ENCODE peak calls at places on chromosome 2, in seven cellular contexts. One of them, this sample, is unnamed.

GRCh38 chr2:232795920-232796319 is 19.6 kb upstream of the KCNJ13 start:
- DNase-seq in IMR-90: peak; percentile 15
- DNase-seq in transverse colon: no peak
- DNase-seq in HCT116: no peak
- DNase-seq in upper lobe of left lung: no peak
- DNase-seq in ovary: no peak
- DNase-seq in stomach: no peak
- DNase-seq in this sample: no peak

GRCh38 chr2:25331686-25332365 is 9.9 kb downstream of the DNMT3A start:
- DNase-seq in IMR-90: peak; percentile 34
- DNase-seq in transverse colon: no peak
- DNase-seq in HCT116: no peak
- DNase-seq in upper lobe of left lung: no peak
- DNase-seq in ovary: no peak
- DNase-seq in stomach: no peak
- DNase-seq in this sample: no peak

GRCh38 chr2:43217228-43218220 is 8.9 kb downstream of the ZFP36L2 start:
- DNase-seq in IMR-90: no peak
- DNase-seq in transverse colon: peak; percentile 54
- DNase-seq in HCT116: no peak
- DNase-seq in upper lobe of left lung: no peak
- DNase-seq in ovary: peak; percentile 39
- DNase-seq in stomach: no peak
- DNase-seq in this sample: no peak

GRCh38 chr2:186980117-186980442 is 131.1 kb upstream of the ZSWIM2 start:
- DNase-seq in IMR-90: no peak
- DNase-seq in transverse colon: no peak
- DNase-seq in HCT116: no peak
- DNase-seq in upper lobe of left lung: no peak
- DNase-seq in ovary: no peak
- DNase-seq in stomach: no peak
- DNase-seq in this sample: no peak

GRCh38 chr2:43199492-43200481 is 26.6 kb downstream of the ZFP36L2 start:
- DNase-seq in IMR-90: peak; percentile 15
- DNase-seq in transverse colon: peak; percentile 25
- DNase-seq in HCT116: no peak
- DNase-seq in upper lobe of left lung: peak; percentile 56
- DNase-seq in ovary: no peak
- DNase-seq in stomach: peak; percentile 66
- DNase-seq in this sample: no peak

GRCh38 chr2:239151201-239152131 is 249.4 kb downstream of the HDAC4 start:
- DNase-seq in IMR-90: no peak
- DNase-seq in transverse colon: peak; percentile 10
- DNase-seq in HCT116: no peak
- DNase-seq in upper lobe of left lung: peak; percentile 18
- DNase-seq in ovary: no peak
- DNase-seq in stomach: peak; percentile 15
- DNase-seq in this sample: peak; percentile 33

GRCh38 chr2:85475801-85476610 is 57.5 kb downstream of the SH2D6 start:
- DNase-seq in IMR-90: no peak
- DNase-seq in transverse colon: no peak
- DNase-seq in HCT116: no peak
- DNase-seq in upper lobe of left lung: no peak
- DNase-seq in ovary: no peak
- DNase-seq in stomach: no peak
- DNase-seq in this sample: no peak

GRCh38 chr2:155377931-155378444 is 679.5 kb downstream of the KCNJ3 start:
- DNase-seq in IMR-90: no peak
- DNase-seq in transverse colon: no peak
- DNase-seq in HCT116: no peak
- DNase-seq in upper lobe of left lung: no peak
- DNase-seq in ovary: no peak
- DNase-seq in stomach: no peak
- DNase-seq in this sample: no peak

GRCh38 chr2:182980652-182981051 is 57.6 kb downstream of the NCKAP1 start:
- DNase-seq in IMR-90: no peak
- DNase-seq in transverse colon: no peak
- DNase-seq in HCT116: no peak
- DNase-seq in upper lobe of left lung: no peak
- DNase-seq in ovary: no peak
- DNase-seq in stomach: no peak
- DNase-seq in this sample: no peak

GRCh38 chr2:134145519-134145918 is 108.4 kb upstream of the MGAT5 start:
- DNase-seq in IMR-90: no peak
- DNase-seq in transverse colon: no peak
- DNase-seq in HCT116: no peak
- DNase-seq in upper lobe of left lung: no peak
- DNase-seq in ovary: no peak
- DNase-seq in stomach: no peak
- DNase-seq in this sample: no peak

GRCh38 chr2:9914384-9915065 is 37.0 kb upstream of the GRHL1 start:
- DNase-seq in IMR-90: peak; percentile 91
- DNase-seq in transverse colon: peak; percentile 17
- DNase-seq in HCT116: peak; percentile 76
- DNase-seq in upper lobe of left lung: no peak
- DNase-seq in ovary: no peak
- DNase-seq in stomach: no peak
- DNase-seq in this sample: no peak

GRCh38 chr2:152263902-152264301 is 71.1 kb upstream of the FMNL2 start:
- DNase-seq in IMR-90: no peak
- DNase-seq in transverse colon: no peak
- DNase-seq in HCT116: no peak
- DNase-seq in upper lobe of left lung: no peak
- DNase-seq in ovary: no peak
- DNase-seq in stomach: no peak
- DNase-seq in this sample: no peak

GRCh38 chr2:96916156-96917007 is 46.5 kb upstream of the SEMA4C start:
- DNase-seq in IMR-90: no peak
- DNase-seq in transverse colon: no peak
- DNase-seq in HCT116: no peak
- DNase-seq in upper lobe of left lung: no peak
- DNase-seq in ovary: no peak
- DNase-seq in stomach: no peak
- DNase-seq in this sample: no peak

GRCh38 chr2:223930002-223930976 is 14.8 kb downstream of the WDFY1 start:
- DNase-seq in IMR-90: peak; percentile 76
- DNase-seq in transverse colon: peak; percentile 33
- DNase-seq in HCT116: no peak
- DNase-seq in upper lobe of left lung: peak; percentile 72
- DNase-seq in ovary: no peak
- DNase-seq in stomach: peak; percentile 37
- DNase-seq in this sample: peak; percentile 51

GRCh38 chr2:100260712-100261620 is 61.3 kb downstream of the LONRF2 start:
- DNase-seq in IMR-90: peak; percentile 85
- DNase-seq in transverse colon: peak; percentile 48
- DNase-seq in HCT116: peak; percentile 36
- DNase-seq in upper lobe of left lung: peak; percentile 41
- DNase-seq in ovary: peak; percentile 74
- DNase-seq in stomach: peak; percentile 60
- DNase-seq in this sample: peak; percentile 70

GRCh38 chr2:188765522-188765921 is 208.7 kb upstream of the COL3A1 start:
- DNase-seq in IMR-90: peak; percentile 12
- DNase-seq in transverse colon: no peak
- DNase-seq in HCT116: peak; percentile 41
- DNase-seq in upper lobe of left lung: no peak
- DNase-seq in ovary: no peak
- DNase-seq in stomach: no peak
- DNase-seq in this sample: no peak

GRCh38 chr2:119196301-119197124 is 27.1 kb upstream of the STEAP3 start:
- DNase-seq in IMR-90: no peak
- DNase-seq in transverse colon: no peak
- DNase-seq in HCT116: no peak
- DNase-seq in upper lobe of left lung: no peak
- DNase-seq in ovary: no peak
- DNase-seq in stomach: no peak
- DNase-seq in this sample: no peak

GRCh38 chr2:110677080-110677479 is 783 bp downstream of the BUB1 start:
- DNase-seq in IMR-90: no peak
- DNase-seq in transverse colon: no peak
- DNase-seq in HCT116: no peak
- DNase-seq in upper lobe of left lung: no peak
- DNase-seq in ovary: no peak
- DNase-seq in stomach: no peak
- DNase-seq in this sample: no peak

GRCh38 chr2:37561615-37562569 is 109.5 kb downstream of the CDC42EP3 start:
- DNase-seq in IMR-90: peak; percentile 94
- DNase-seq in transverse colon: no peak
- DNase-seq in HCT116: peak; percentile 93
- DNase-seq in upper lobe of left lung: no peak
- DNase-seq in ovary: peak; percentile 13
- DNase-seq in stomach: no peak
- DNase-seq in this sample: no peak

GRCh38 chr2:71154798-71155197 is 24.4 kb downstream of the MPHOSPH10 start:
- DNase-seq in IMR-90: no peak
- DNase-seq in transverse colon: peak; percentile 12
- DNase-seq in HCT116: peak; percentile 31
- DNase-seq in upper lobe of left lung: no peak
- DNase-seq in ovary: no peak
- DNase-seq in stomach: no peak
- DNase-seq in this sample: no peak
- TF ChIP-seq CTCF in IMR-90: no peak
- TF ChIP-seq CTCF in transverse colon: no peak
- TF ChIP-seq CTCF in HCT116: peak; percentile 34
- TF ChIP-seq CTCF in upper lobe of left lung: no peak
- TF ChIP-seq CTCF in ovary: no peak
- TF ChIP-seq CTCF in stomach: no peak
- TF ChIP-seq CTCF in this sample: no peak

DNA sequence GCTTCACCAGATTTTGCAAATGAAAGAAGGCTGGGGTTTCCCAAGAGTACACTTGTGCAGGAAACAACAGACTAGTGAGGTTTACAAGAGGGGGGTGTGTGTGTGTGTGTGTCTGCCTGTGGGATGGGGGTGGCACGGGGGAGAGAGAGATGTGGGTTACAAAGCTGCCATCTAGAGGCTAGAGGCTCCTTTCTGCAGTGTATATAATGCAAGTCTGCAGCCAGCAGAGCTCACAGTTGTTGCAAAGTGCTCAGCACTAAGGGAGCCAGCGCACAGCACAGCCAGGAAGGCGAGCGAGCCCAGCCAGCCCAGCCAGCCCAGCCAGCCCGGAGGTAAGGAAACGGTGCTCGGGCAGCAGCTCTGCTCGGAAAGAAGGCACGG is at the start of gene ACKR3:
- DNase-seq in IMR-90: peak; percentile 24
- DNase-seq in transverse colon: peak; percentile 66
- DNase-seq in HCT116: peak; percentile 21
- DNase-seq in upper lobe of left lung: peak; percentile 78
- DNase-seq in ovary: peak; percentile 56
- DNase-seq in stomach: peak; percentile 76
- DNase-seq in this sample: no peak
- TF ChIP-seq POLR2A in IMR-90: no peak
- TF ChIP-seq POLR2A in transverse colon: peak; percentile 77
- TF ChIP-seq POLR2A in HCT116: no peak
- TF ChIP-seq POLR2A in upper lobe of left lung: no peak
- TF ChIP-seq POLR2A in ovary: no peak
- TF ChIP-seq POLR2A in stomach: no peak
- TF ChIP-seq POLR2A in this sample: no peak

DNA sequence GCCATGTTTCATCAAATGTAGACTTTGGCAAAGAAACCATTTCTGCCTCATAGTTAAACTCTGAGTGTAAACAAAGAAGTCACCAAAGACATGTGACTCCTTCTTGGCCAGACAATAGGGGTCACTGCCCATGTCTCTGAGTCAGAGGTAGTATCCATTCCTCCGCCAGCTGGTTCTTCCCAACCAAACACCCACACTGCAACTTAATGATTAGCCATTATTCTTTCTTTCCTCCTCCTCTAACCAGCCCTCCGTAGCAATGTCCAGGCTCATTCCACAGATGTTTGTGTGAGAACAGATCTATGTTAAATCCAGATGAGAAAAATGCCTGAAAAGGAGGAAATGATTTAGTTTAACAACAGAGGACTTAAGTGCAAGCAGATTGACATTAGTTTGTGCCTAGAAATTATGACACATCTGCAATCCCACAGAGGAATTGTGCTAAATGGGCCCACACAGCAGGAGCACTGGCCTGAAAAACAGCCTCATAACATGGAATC is 127.9 kb upstream of the SH3BP4 start:
- DNase-seq in IMR-90: peak; percentile 98
- DNase-seq in transverse colon: no peak
- DNase-seq in HCT116: no peak
- DNase-seq in upper lobe of left lung: no peak
- DNase-seq in ovary: peak; percentile 40
- DNase-seq in stomach: no peak
- DNase-seq in this sample: no peak
- H3K27ac ChIP-seq in IMR-90: peak overlapping the region; percentile 95
- H3K27ac ChIP-seq in transverse colon: peak overlapping the region; percentile 2
- H3K27ac ChIP-seq in HCT116: no peak overlapping the region
- H3K27ac ChIP-seq in upper lobe of left lung: no peak overlapping the region
- H3K27ac ChIP-seq in ovary: no peak overlapping the region
- H3K27ac ChIP-seq in stomach: no peak overlapping the region
- H3K27ac ChIP-seq in this sample: peak overlapping the region; percentile 40

GRCh38 chr2:64563436-64563938 is 39.4 kb downstream of the AFTPH start:
- DNase-seq in IMR-90: no peak
- DNase-seq in transverse colon: no peak
- DNase-seq in HCT116: no peak
- DNase-seq in upper lobe of left lung: no peak
- DNase-seq in ovary: no peak
- DNase-seq in stomach: no peak
- DNase-seq in this sample: no peak

GRCh38 chr2:64558682-64559081 is 34.6 kb downstream of the AFTPH start:
- DNase-seq in IMR-90: no peak
- DNase-seq in transverse colon: no peak
- DNase-seq in HCT116: no peak
- DNase-seq in upper lobe of left lung: no peak
- DNase-seq in ovary: no peak
- DNase-seq in stomach: no peak
- DNase-seq in this sample: no peak

GRCh38 chr2:64565949-64566705 is 42.0 kb downstream of the AFTPH start:
- DNase-seq in IMR-90: no peak
- DNase-seq in transverse colon: no peak
- DNase-seq in HCT116: no peak
- DNase-seq in upper lobe of left lung: no peak
- DNase-seq in ovary: no peak
- DNase-seq in stomach: no peak
- DNase-seq in this sample: no peak

GRCh38 chr2:64565358-64565757 is 41.2 kb downstream of the AFTPH start:
- DNase-seq in IMR-90: no peak
- DNase-seq in transverse colon: no peak
- DNase-seq in HCT116: no peak
- DNase-seq in upper lobe of left lung: no peak
- DNase-seq in ovary: no peak
- DNase-seq in stomach: no peak
- DNase-seq in this sample: no peak

DNA sequence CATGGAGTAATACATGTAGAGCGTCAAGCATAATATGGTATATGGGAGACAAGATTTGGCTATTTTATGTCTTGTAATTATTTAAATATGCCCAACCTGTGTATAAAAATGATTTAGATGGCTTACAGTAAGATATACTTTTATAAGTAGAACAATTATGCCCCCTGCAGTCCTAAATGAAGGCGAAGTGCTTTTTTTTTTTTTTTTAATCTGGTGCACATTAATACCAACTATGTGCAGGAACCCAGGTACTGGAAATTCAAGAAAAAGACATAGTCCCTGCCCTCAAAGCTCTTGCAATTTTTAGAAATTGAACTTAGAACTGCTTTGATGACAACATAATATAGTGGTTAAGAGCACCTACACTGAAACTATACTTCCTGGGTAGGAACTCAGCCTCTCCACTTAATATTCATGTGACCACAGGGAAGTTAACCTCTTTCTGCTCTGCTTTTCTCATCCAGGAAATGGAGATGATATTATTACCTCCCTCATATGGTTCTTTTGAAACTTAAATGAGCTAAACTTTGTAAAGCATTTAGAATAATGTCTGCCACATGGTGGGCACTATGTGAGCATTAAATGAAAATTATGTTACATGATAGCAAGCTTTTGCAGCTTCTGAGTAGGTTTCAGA is 38.1 kb downstream of the AFTPH start:
- DNase-seq in IMR-90: peak; percentile 22
- DNase-seq in transverse colon: no peak
- DNase-seq in HCT116: peak; percentile 10
- DNase-seq in upper lobe of left lung: no peak
- DNase-seq in ovary: no peak
- DNase-seq in stomach: no peak
- DNase-seq in this sample: no peak
- TF ChIP-seq CTCF in IMR-90: peak; percentile 58
- TF ChIP-seq CTCF in transverse colon: peak; percentile 51
- TF ChIP-seq CTCF in HCT116: peak; percentile 59
- TF ChIP-seq CTCF in upper lobe of left lung: no peak
- TF ChIP-seq CTCF in ovary: no peak
- TF ChIP-seq CTCF in stomach: no peak
- TF ChIP-seq CTCF in this sample: no peak

This sample was measured in breast epithelium.